ENCODE peak calls at places on chromosomes 11 and 22, in five cellular contexts. One of them, this sample, is unnamed.

GRCh38 chr11:100865443-100865842 is 178.4 kb downstream of the ARHGAP42 start:
- DNase-seq in choroid plexus epithelial cell: no peak
- DNase-seq in NB4: no peak
- DNase-seq in mammary epithelial cell: no peak
- DNase-seq in HFF-Myc: no peak
- DNase-seq in this sample: no peak

GRCh38 chr11:2789791-2790580 is 90.2 kb upstream of the KCNQ1OT1 start:
- DNase-seq in mammary epithelial cell: no peak
- DNase-seq in HFF-Myc: no peak
- DNase-seq in choroid plexus epithelial cell: no peak
- DNase-seq in NB4: no peak
- DNase-seq in this sample: no peak

GRCh38 chr11:34236572-34236971 is 121.2 kb downstream of the ABTB2 start:
- DNase-seq in HFF-Myc: no peak
- DNase-seq in choroid plexus epithelial cell: no peak
- DNase-seq in mammary epithelial cell: no peak
- DNase-seq in NB4: no peak
- DNase-seq in this sample: no peak

GRCh38 chr22:44916281-44917231 is 93.2 kb downstream of the PHF21B start:
- DNase-seq in NB4: no peak
- DNase-seq in choroid plexus epithelial cell: no peak
- DNase-seq in HFF-Myc: no peak
- DNase-seq in mammary epithelial cell: no peak
- DNase-seq in this sample: no peak

GRCh38 chr11:34174411-34175041 is 69.1 kb downstream of the NAT10 start:
- DNase-seq in choroid plexus epithelial cell: peak
- DNase-seq in NB4: peak
- DNase-seq in mammary epithelial cell: peak
- DNase-seq in HFF-Myc: no peak
- DNase-seq in this sample: no peak

GRCh38 chr11:58998480-58999290 is 59.4 kb downstream of the GLYATL1 start:
- DNase-seq in choroid plexus epithelial cell: no peak
- DNase-seq in NB4: no peak
- DNase-seq in mammary epithelial cell: no peak
- DNase-seq in HFF-Myc: no peak
- DNase-seq in this sample: no peak

GRCh38 chr11:111761056-111761455 is 5.1 kb downstream of the PPP2R1B start:
- DNase-seq in NB4: no peak
- DNase-seq in mammary epithelial cell: no peak
- DNase-seq in HFF-Myc: no peak
- DNase-seq in choroid plexus epithelial cell: no peak
- DNase-seq in this sample: no peak

GRCh38 chr11:72751293-72752087 is 718 bp downstream of the ARAP1 start:
- DNase-seq in mammary epithelial cell: no peak
- DNase-seq in choroid plexus epithelial cell: no peak
- DNase-seq in NB4: no peak
- DNase-seq in HFF-Myc: no peak
- DNase-seq in this sample: no peak

GRCh38 chr11:96102664-96103068 is 178.8 kb upstream of the MTMR2 start:
- DNase-seq in choroid plexus epithelial cell: peak
- DNase-seq in NB4: no peak
- DNase-seq in mammary epithelial cell: peak
- DNase-seq in HFF-Myc: peak
- DNase-seq in this sample: no peak

GRCh38 chr11:112877561-112877960 is 83.7 kb upstream of the NCAM1 start:
- DNase-seq in NB4: no peak
- DNase-seq in mammary epithelial cell: no peak
- DNase-seq in HFF-Myc: no peak
- DNase-seq in choroid plexus epithelial cell: no peak
- DNase-seq in this sample: no peak

GRCh38 chr11:82980292-82980691 is 78.8 kb downstream of the DDIAS start:
- DNase-seq in NB4: no peak
- DNase-seq in mammary epithelial cell: peak
- DNase-seq in choroid plexus epithelial cell: peak
- DNase-seq in HFF-Myc: peak
- DNase-seq in this sample: peak

GRCh38 chr22:44329179-44329796 is 16.5 kb upstream of the SHISAL1 start:
- DNase-seq in choroid plexus epithelial cell: peak
- DNase-seq in HFF-Myc: no peak
- DNase-seq in mammary epithelial cell: no peak
- DNase-seq in NB4: peak
- DNase-seq in this sample: no peak

GRCh38 chr22:19957445-19957844 is 15.8 kb upstream of the TXNRD2 start:
- DNase-seq in NB4: no peak
- DNase-seq in choroid plexus epithelial cell: no peak
- DNase-seq in mammary epithelial cell: no peak
- DNase-seq in HFF-Myc: no peak
- DNase-seq in this sample: no peak

GRCh38 chr22:19960491-19961200 is 19.0 kb upstream of the TXNRD2 start:
- DNase-seq in NB4: no peak
- DNase-seq in mammary epithelial cell: no peak
- DNase-seq in HFF-Myc: no peak
- DNase-seq in choroid plexus epithelial cell: no peak
- DNase-seq in this sample: no peak

GRCh38 chr22:19958083-19959042 is 16.7 kb upstream of the TXNRD2 start:
- DNase-seq in HFF-Myc: no peak
- DNase-seq in choroid plexus epithelial cell: peak
- DNase-seq in mammary epithelial cell: no peak
- DNase-seq in NB4: no peak
- DNase-seq in this sample: no peak

GRCh38 chr22:19959587-19960490 is 18.2 kb upstream of the TXNRD2 start:
- DNase-seq in choroid plexus epithelial cell: no peak
- DNase-seq in NB4: no peak
- DNase-seq in HFF-Myc: no peak
- DNase-seq in mammary epithelial cell: no peak
- DNase-seq in this sample: no peak

GRCh38 chr22:19959043-19959586 is 17.5 kb upstream of the TXNRD2 start:
- DNase-seq in HFF-Myc: no peak
- DNase-seq in choroid plexus epithelial cell: peak
- DNase-seq in mammary epithelial cell: no peak
- DNase-seq in NB4: no peak
- DNase-seq in this sample: no peak
- H3K4me3 ChIP-seq in HFF-Myc: no peak
- H3K4me3 ChIP-seq in choroid plexus epithelial cell: peak
- H3K4me3 ChIP-seq in mammary epithelial cell: peak
- H3K4me3 ChIP-seq in NB4: no peak
- H3K4me3 ChIP-seq in this sample: peak

DNA sequence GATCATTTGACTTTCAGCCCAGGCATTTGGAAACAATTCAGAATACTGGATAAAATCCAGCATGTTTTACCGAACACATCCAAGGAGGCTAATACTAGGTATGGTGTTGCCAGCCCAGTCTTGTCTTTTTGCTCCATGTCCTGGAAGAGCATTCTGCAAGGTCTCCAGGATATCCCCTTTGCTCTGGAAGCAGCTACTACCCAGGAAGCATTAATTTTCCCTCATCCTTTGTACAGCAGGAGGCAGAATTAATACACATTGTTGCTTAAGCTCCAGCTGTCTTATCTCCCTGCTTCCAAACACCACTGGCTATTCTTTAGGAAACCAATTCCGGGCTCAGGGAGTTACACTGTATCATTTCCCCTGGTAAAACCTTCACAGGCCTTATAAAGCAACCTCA is 1.6 kb upstream of the UBASH3B start:
- DNase-seq in choroid plexus epithelial cell: peak
- DNase-seq in HFF-Myc: no peak
- DNase-seq in mammary epithelial cell: no peak
- DNase-seq in NB4: no peak
- DNase-seq in this sample: no peak
- TF ChIP-seq CTCF in choroid plexus epithelial cell: peak
- TF ChIP-seq CTCF in HFF-Myc: no peak
- TF ChIP-seq CTCF in mammary epithelial cell: no peak
- TF ChIP-seq CTCF in NB4: no peak
- TF ChIP-seq CTCF in this sample: no peak

DNA sequence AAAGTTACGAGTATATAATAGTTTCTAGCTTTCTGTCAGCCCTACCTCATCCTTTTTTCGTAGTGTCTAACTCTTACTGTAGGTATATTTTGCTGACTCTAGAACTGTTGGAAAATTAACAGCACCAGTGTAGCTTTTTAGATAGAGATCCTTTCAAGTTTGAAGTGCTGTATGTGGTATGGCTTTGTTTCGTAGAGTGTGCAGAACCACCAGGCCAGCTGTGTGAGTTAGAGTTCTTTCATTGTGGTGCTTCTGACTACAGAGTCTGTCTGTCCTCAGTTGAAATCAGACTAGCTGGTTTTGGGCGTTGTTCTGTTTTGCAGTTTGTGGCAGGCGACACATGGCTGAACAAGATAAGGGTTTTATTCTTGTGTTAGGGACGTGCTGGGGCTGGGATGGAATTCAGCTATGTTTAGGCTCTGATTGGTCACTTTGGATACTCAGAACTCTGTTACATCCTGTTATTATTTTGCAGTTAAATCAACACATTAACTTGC is 3.2 kb downstream of the ARHGEF12 start:
- DNase-seq in NB4: no peak
- DNase-seq in mammary epithelial cell: peak
- DNase-seq in HFF-Myc: no peak
- DNase-seq in choroid plexus epithelial cell: peak
- DNase-seq in this sample: no peak
- H3K4me3 ChIP-seq in NB4: no peak
- H3K4me3 ChIP-seq in mammary epithelial cell: peak
- H3K4me3 ChIP-seq in HFF-Myc: peak
- H3K4me3 ChIP-seq in choroid plexus epithelial cell: peak
- H3K4me3 ChIP-seq in this sample: peak

GRCh38 chr11:92550871-92551270 is 326.3 kb downstream of the FAT3 start:
- DNase-seq in mammary epithelial cell: no peak
- DNase-seq in choroid plexus epithelial cell: no peak
- DNase-seq in NB4: no peak
- DNase-seq in HFF-Myc: no peak
- DNase-seq in this sample: no peak

GRCh38 chr11:92552942-92553341 is 328.3 kb downstream of the FAT3 start:
- DNase-seq in mammary epithelial cell: peak
- DNase-seq in HFF-Myc: no peak
- DNase-seq in choroid plexus epithelial cell: peak
- DNase-seq in NB4: no peak
- DNase-seq in this sample: no peak

GRCh38 chr11:92546089-92546488 is 321.5 kb downstream of the FAT3 start:
- DNase-seq in mammary epithelial cell: no peak
- DNase-seq in NB4: no peak
- DNase-seq in choroid plexus epithelial cell: no peak
- DNase-seq in HFF-Myc: no peak
- DNase-seq in this sample: no peak

GRCh38 chr11:92554662-92555061 is 330.0 kb downstream of the FAT3 start:
- DNase-seq in HFF-Myc: no peak
- DNase-seq in choroid plexus epithelial cell: no peak
- DNase-seq in NB4: no peak
- DNase-seq in mammary epithelial cell: no peak
- DNase-seq in this sample: no peak

GRCh38 chr11:92550411-92550810 is 325.8 kb downstream of the FAT3 start:
- DNase-seq in HFF-Myc: no peak
- DNase-seq in choroid plexus epithelial cell: no peak
- DNase-seq in NB4: no peak
- DNase-seq in mammary epithelial cell: no peak
- DNase-seq in this sample: no peak
- TF ChIP-seq CTCF in HFF-Myc: no peak
- TF ChIP-seq CTCF in choroid plexus epithelial cell: no peak
- TF ChIP-seq CTCF in NB4: no peak
- TF ChIP-seq CTCF in mammary epithelial cell: no peak
- TF ChIP-seq CTCF in this sample: no peak

DNA sequence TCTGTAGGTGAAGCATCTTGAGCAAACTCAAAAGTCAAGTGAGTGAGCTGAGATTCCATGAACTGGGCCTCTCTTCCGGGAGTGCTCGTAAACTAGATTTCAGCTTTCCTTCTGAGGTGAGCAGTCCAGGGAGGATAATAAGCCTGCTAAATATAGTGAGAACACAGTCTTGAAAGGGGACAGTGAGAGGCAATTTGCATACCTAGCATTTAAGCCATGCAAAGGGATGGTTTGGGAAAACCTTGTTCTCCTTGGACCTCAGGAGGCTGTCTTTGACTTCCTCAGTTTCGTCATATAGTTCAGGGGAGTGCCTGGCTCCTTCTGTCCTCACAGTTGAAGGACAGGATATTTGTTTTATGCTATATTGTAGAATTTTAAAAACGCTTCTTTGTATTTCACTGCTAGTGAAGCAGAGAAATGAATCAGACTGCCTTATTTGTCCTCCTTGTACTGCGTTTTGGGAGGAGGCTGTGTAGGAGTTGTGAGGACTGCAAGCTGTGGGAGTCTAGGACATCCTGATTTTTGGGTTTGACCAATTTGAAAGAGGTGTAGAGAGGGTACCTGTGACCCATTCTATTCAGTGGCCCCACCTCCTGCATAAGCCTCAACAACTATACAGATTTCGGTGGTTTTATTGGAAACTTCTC is 11.0 kb upstream of the SORL1-AS1 start:
- DNase-seq in choroid plexus epithelial cell: no peak
- DNase-seq in mammary epithelial cell: no peak
- DNase-seq in HFF-Myc: no peak
- DNase-seq in NB4: no peak
- DNase-seq in this sample: no peak
- H3K4me3 ChIP-seq in choroid plexus epithelial cell: no peak
- H3K4me3 ChIP-seq in mammary epithelial cell: no peak
- H3K4me3 ChIP-seq in HFF-Myc: no peak
- H3K4me3 ChIP-seq in NB4: no peak
- H3K4me3 ChIP-seq in this sample: no peak

GRCh38 chr11:95089620-95090542 is at the start of gene ENDOD1:
- DNase-seq in HFF-Myc: no peak
- DNase-seq in choroid plexus epithelial cell: peak
- DNase-seq in mammary epithelial cell: peak
- DNase-seq in NB4: peak
- DNase-seq in this sample: no peak

GRCh38 chr11:95091663-95092062 is 2.0 kb downstream of the ENDOD1 start:
- DNase-seq in choroid plexus epithelial cell: no peak
- DNase-seq in HFF-Myc: no peak
- DNase-seq in NB4: no peak
- DNase-seq in mammary epithelial cell: no peak
- DNase-seq in this sample: no peak

GRCh38 chr11:95093548-95093947 is 3.9 kb downstream of the ENDOD1 start:
- DNase-seq in choroid plexus epithelial cell: no peak
- DNase-seq in NB4: no peak
- DNase-seq in mammary epithelial cell: no peak
- DNase-seq in HFF-Myc: no peak
- DNase-seq in this sample: no peak

GRCh38 chr11:95095858-95096587 is 6.4 kb downstream of the ENDOD1 start:
- DNase-seq in HFF-Myc: no peak
- DNase-seq in choroid plexus epithelial cell: peak
- DNase-seq in mammary epithelial cell: peak
- DNase-seq in NB4: peak
- DNase-seq in this sample: peak

GRCh38 chr11:95092549-95093324 is 3.1 kb downstream of the ENDOD1 start:
- DNase-seq in HFF-Myc: no peak
- DNase-seq in choroid plexus epithelial cell: peak
- DNase-seq in mammary epithelial cell: peak
- DNase-seq in NB4: peak
- DNase-seq in this sample: no peak
- TF ChIP-seq CTCF in HFF-Myc: peak
- TF ChIP-seq CTCF in choroid plexus epithelial cell: peak
- TF ChIP-seq CTCF in mammary epithelial cell: peak
- TF ChIP-seq CTCF in NB4: peak
- TF ChIP-seq CTCF in this sample: peak

This sample was measured in AG04449.